ENCODE peak calls at places on chromosomes 12 and 14, in nine cellular contexts. M is fibroblast of lung; S is HCT116; N is Panc1; R is brain microvascular endothelial cell; G is ovary; X is esophagus squamous epithelium; U is heart right ventricle; L is CD4-positive, alpha-beta T cell. T is an unnamed sample. For H3K27me3, the result is how much of the 10 kb centered on the place peaks cover.

GRCh38 chr14:29716150-29716549 is 211.5 kb downstream of the PRKD1 start:
- DNase-seq in L (no peak), M (peak), G (no peak), N (no peak), X (no peak), R (no peak), U (no peak), S (no peak), T (no peak)

GRCh38 chr14:50249118-50249775 is 17.9 kb upstream of the SOS2 start:
- DNase-seq in S (no peak), N (no peak), M (no peak), X (no peak), R (no peak), L (no peak), G (no peak), U (no peak), T (no peak)

GRCh38 chr12:80901661-80902060 is 36.1 kb downstream of the LIN7A start:
- DNase-seq in X (no peak), N (no peak), U (no peak), R (no peak), M (no peak), S (no peak), G (no peak), L (no peak), T (no peak)

GRCh38 chr14:106094654-106095189 is 568.3 kb downstream of the TMEM121 start:
- DNase-seq in N (no peak), X (no peak), G (no peak), M (no peak), U (no peak), S (no peak), L (no peak), R (no peak), T (no peak)

GRCh38 chr14:23183076-23183475 is 384 bp downstream of the SLC7A8 start:
- DNase-seq in R (no peak), N (no peak), M (no peak), L (no peak), X (no peak), U (no peak), S (no peak), G (no peak), T (no peak)

GRCh38 chr14:35159742-35160409 is 37.5 kb downstream of the PRORP start:
- DNase-seq in M (peak), S (peak), X (no peak), R (peak), G (no peak), L (no peak), U (no peak), N (peak), T (no peak)

GRCh38 chr14:36520601-36521525 is 831 bp upstream of the NKX2-1 start:
- DNase-seq in N (no peak), X (no peak), M (peak), S (peak), L (no peak), R (no peak), G (no peak), U (no peak), T (peak)

GRCh38 chr14:102579696-102580551 is 12.5 kb upstream of the RCOR1 start:
- DNase-seq in X (no peak), R (peak), U (peak), S (no peak), L (no peak), G (no peak), N (no peak), M (peak), T (peak)

GRCh38 chr12:11725616-11726015 is 76.1 kb downstream of the ETV6 start:
- DNase-seq in U (no peak), N (no peak), M (no peak), X (no peak), R (no peak), L (no peak), G (no peak), S (no peak), T (no peak)

GRCh38 chr12:113844495-113845175 is 121.5 kb downstream of the RBM19 start:
- DNase-seq in G (no peak), U (no peak), L (no peak), R (peak), M (no peak), N (no peak), S (no peak), X (no peak), T (no peak)

GRCh38 chr14:75636100-75636692 is 24.5 kb downstream of the ERG28 start:
- DNase-seq in L (no peak), X (no peak), N (no peak), M (peak), R (peak), S (no peak), U (no peak), G (no peak), T (peak)

GRCh38 chr14:102295301-102295700 is 9.7 kb downstream of the MOK start:
- DNase-seq in U (no peak), G (no peak), X (no peak), M (peak), L (no peak), N (no peak), S (no peak), R (no peak), T (no peak)

GRCh38 chr14:68676511-68676943 is 116.3 kb downstream of the ZFP36L1 start:
- DNase-seq in N (no peak), G (no peak), U (no peak), R (no peak), S (no peak), L (no peak), X (no peak), M (no peak), T (no peak)

GRCh38 chr12:48390026-48390425 is 39.3 kb upstream of the ZNF641 start:
- DNase-seq in N (no peak), G (no peak), M (no peak), U (no peak), S (no peak), R (no peak), L (no peak), X (no peak), T (no peak)

GRCh38 chr12:795305-795704 is 42.9 kb downstream of the WNK1 start:
- DNase-seq in X (no peak), S (no peak), L (peak), U (no peak), G (no peak), N (no peak), R (no peak), M (no peak), T (no peak)

DNA sequence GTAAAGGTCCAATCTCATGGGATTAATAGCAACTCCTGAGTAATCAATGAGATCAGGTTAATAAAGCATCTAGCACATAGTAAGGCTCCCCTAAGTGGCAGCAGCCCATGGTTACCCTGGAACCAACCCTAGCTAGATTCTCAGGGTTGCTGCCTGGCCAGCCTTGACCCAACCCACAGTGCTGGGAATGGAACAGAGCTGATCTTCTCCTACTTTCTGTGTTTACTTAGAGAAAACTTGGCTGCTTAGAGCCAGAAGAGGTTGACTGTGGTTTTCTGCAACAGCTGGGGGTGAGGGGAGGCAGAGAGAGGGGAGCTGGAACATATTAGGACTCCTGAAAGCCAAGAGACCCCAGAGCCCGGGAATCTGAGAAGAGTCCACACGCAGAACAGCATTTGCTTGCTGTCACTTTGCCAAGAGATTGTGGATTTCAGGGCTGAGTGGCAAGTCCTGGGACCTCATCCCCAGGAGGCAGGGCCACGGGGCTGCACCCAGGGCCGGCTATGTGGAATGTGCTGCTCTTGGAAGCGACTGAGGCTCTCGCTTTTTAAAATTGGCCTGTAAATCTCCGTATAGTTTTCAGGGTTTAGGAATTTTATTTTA is 22.2 kb upstream of the MED13L start:
- DNase-seq in R (no peak), L (no peak), X (no peak), N (no peak), U (no peak), G (peak), M (peak), S (no peak), T (no peak)
- H3K27ac ChIP-seq in R (no peak), L (no peak), X (peak), N (no peak), U (no peak), G (no peak), M (peak), S (no peak), T (no peak)

DNA sequence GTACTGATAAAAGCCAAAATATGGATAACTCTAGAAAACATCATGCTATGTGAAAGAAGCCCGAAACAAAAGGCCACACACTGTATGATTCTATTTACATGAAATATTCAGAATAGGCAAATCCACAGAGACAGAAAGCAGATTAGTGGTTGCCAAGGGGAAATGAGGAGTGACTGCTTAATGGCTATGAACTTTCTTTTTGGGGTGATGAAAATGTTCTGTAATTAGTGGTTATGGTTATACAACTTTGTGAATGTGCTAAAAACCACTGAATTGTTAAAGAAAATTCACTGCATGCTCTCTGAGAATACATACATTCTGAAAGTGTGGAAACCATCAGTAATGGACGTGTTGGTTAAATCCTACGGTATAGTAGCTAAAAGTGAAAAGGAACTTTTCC is 39.9 kb upstream of the STON2 start:
- DNase-seq in X (no peak), U (no peak), R (no peak), S (no peak), L (no peak), G (no peak), N (no peak), M (no peak), T (no peak)
- H3K27me3 ChIP-seq in X (under half), U (half or more), R (under half), S (half or more), L (under half), G (under half), N (under half), M (under half), T (under half)

GRCh38 chr12:71300772-71301675 is 138.6 kb upstream of the LGR5 start:
- DNase-seq in L (no peak), G (no peak), M (no peak), X (no peak), R (no peak), N (no peak), U (no peak), S (no peak), T (no peak)
- H3K27ac ChIP-seq in L (no peak), G (no peak), M (no peak), X (no peak), R (no peak), N (no peak), U (no peak), S (no peak), T (no peak)

GRCh38 chr12:2647186-2647585 is 147.6 kb upstream of the FKBP4 start:
- DNase-seq in G (no peak), L (no peak), M (no peak), X (no peak), S (no peak), U (no peak), N (no peak), R (no peak), T (no peak)

GRCh38 chr12:2651061-2651965 is 143.5 kb upstream of the FKBP4 start:
- DNase-seq in M (no peak), N (no peak), R (no peak), G (no peak), S (no peak), L (no peak), X (no peak), U (no peak), T (no peak)

GRCh38 chr12:2650261-2651060 is 144.3 kb upstream of the FKBP4 start:
- DNase-seq in U (no peak), X (no peak), L (no peak), R (no peak), N (no peak), S (no peak), G (no peak), M (no peak), T (no peak)

GRCh38 chr12:2648406-2648805 is 146.4 kb upstream of the FKBP4 start:
- DNase-seq in R (no peak), U (no peak), G (no peak), L (no peak), S (no peak), X (no peak), N (no peak), M (no peak), T (no peak)

DNA sequence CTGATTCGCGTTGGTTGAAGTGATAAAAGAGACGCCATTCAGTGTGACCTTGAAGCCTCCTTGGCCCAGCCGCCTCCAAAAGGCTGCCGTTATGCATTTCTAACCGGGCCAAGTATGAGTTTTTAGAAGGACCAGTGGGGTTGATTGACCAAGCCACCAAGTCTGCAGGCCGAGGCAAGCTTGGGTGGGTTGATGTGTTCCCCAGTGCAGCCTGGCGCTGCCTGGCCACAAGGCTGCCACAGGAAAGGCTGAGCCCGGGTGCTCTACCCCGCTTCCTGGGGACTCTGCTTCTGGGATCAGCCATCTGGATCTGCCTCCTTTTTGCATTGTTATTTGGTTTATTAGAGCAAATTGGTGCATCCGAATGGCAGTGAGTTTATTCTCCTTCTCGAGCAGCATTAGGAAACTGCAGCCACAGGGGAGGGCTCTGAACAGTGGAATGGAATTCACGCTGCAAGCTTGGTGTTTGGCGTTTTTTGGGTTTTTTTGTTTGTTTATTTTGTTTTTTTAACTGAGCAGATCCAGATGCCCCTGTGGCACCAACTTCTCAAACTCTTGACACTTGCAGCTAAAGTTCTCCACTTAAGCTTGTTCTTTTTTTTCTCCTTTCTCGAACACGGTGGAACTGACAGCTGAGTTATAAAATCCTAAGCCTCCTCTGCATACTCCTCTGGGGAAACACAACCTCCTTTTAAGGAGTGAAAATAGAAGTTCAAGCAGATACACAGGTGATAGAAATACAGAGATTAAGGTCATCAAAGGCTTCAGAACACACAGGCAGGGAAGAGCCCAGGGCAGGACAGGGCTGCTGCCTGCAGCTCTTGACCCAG is 145.4 kb upstream of the FKBP4 start:
- DNase-seq in M (peak), G (no peak), N (no peak), S (no peak), X (no peak), L (no peak), R (no peak), U (no peak), T (no peak)
- H3K27me3 ChIP-seq in M (under half), G (under half), N (under half), S (under half), X (under half), L (under half), R (under half), U (under half), T (under half)

DNA sequence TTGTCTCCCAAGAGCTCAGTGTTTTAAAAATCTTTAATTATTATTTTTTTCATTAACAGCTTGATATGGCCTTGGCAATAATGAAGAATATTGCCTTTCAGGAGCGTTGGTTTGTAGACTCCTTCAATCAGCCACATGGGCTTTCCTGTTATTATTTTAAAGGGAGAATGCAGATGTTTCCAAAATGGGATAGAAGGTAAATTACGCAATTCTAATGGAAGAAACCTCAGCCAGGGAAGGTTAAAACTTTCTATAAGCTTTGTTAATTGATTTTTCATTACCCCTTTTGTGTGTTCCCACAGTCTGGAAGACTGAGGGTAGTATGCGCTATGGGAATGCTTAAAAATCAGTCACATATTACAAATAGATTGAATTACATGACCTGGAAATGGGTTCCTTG is 188.4 kb upstream of the NAV3 start:
- DNase-seq in X (no peak), R (no peak), M (no peak), G (no peak), U (no peak), S (no peak), N (no peak), L (no peak), T (no peak)
- H3K27ac ChIP-seq in X (no peak), R (no peak), M (no peak), G (no peak), U (no peak), S (no peak), N (no peak), L (no peak), T (no peak)

DNA sequence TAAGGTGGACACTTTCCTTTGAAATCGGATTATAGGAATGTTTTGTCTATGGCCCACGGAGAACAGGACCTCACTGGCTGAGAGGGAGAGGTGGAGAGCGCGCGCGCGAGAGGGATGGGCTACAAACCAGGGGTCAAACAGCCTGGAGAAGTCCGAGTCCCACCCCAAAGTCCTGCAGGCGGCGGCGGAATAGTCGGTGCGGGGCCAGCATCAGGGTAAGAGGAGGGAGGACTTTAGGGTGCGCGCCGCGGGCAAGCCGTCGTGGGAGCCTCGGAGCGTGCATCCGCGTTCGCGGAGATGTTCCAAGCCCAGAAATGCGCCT is 3.3 kb upstream of the HOXC8 start:
- DNase-seq in G (no peak), R (no peak), L (no peak), U (no peak), X (no peak), S (no peak), M (no peak), N (no peak), T (no peak)
- H3K27me3 ChIP-seq in G (under half), R (half or more), L (half or more), U (half or more), X (half or more), S (under half), M (half or more), N (under half), T (under half)

GRCh38 chr14:60971271-60971670 is 9.6 kb downstream of the TRMT5 start:
- DNase-seq in S (no peak), M (no peak), X (no peak), N (no peak), G (no peak), U (no peak), R (no peak), L (no peak), T (no peak)

GRCh38 chr14:60968671-60969070 is 12.2 kb downstream of the TRMT5 start:
- DNase-seq in L (no peak), M (no peak), N (no peak), U (no peak), G (no peak), S (no peak), X (no peak), R (no peak), T (no peak)

GRCh38 chr14:60972295-60972694 is 8.6 kb downstream of the TRMT5 start:
- DNase-seq in U (no peak), S (no peak), R (no peak), N (no peak), X (no peak), L (no peak), M (no peak), G (no peak), T (no peak)

GRCh38 chr14:60968099-60968498 is 12.8 kb downstream of the TRMT5 start:
- DNase-seq in G (no peak), L (no peak), U (no peak), M (no peak), N (no peak), R (no peak), X (no peak), S (no peak), T (no peak)

DNA sequence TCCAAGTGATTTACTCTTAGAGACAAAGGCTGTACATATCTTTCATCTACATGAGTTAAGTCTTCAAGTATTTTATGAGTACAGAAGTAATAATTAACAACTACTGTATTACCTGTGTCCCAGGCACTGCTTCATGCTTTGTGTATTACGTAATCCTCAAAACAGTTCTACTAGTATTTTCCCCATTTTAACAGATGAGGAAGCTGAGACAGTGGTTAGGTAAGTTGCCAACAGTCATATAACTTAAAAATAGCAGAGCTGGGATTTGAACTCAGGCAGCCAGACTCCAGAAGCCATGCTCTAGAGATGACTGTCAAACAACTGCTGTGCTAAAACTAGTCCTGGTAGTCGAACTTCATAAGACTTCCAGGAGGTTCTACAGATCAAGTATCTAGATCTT is 10.7 kb downstream of the TRMT5 start:
- DNase-seq in U (no peak), M (no peak), L (no peak), R (no peak), N (no peak), X (no peak), S (no peak), G (no peak), T (no peak)
- H3K27ac ChIP-seq in U (no peak), M (no peak), L (no peak), R (no peak), N (no peak), X (no peak), S (no peak), G (no peak), T (no peak)

GRCh38 chr12:31594681-31595080 is 3.7 kb upstream of the DENND5B start:
- DNase-seq in N (no peak), S (no peak), X (no peak), M (no peak), U (no peak), R (no peak), G (no peak), L (no peak), T (no peak)
- H3K27me3 ChIP-seq in N (under half), S (under half), X (under half), M (under half), U (under half), R (under half), G (under half), L (under half), T (under half)

T was measured in SJSA1.